ENCODE peak calls at places on chromosomes 6 and 20, in nine cellular contexts. M is mucosa of descending colon; C is CD4-positive, alpha-beta T cell; A is Kasumi-1; J is activated B cell treated with CpG ODN at 0.5 μM for 24 hours; U is activated T-cell treated with anti-CD3 and anti-CD28 coated beads, Interleukin-2, amount 50 U/mL, for 48 hours; E is T-cell; H is effector CD4-positive, alpha-beta T cell; D is right cardiac atrium. P is an unnamed sample.

GRCh38 chr20:51446230-51446629 is 96.3 kb downstream of the NFATC2 start:
- DNase-seq in M (no peak), C (no peak), A (no peak), J (no peak), U (no peak), E (no peak), H (no peak), D (no peak), P (no peak)

GRCh38 chr6:83183082-83183828 is 9.8 kb downstream of the PGM3 start:
- DNase-seq in M (no peak), C (no peak), A (no peak), J (no peak), U (no peak), E (no peak), H (no peak), D (no peak), P (no peak)

GRCh38 chr20:35463455-35464300 is 8.3 kb downstream of the CEP250 start:
- DNase-seq in M (peak), C (peak), A (peak), J (no peak), U (peak), E (peak), H (peak), D (no peak), P (peak)

GRCh38 chr6:127462391-127462790 is 3.2 kb upstream of the KIAA0408 start:
- DNase-seq in M (no peak), C (no peak), A (no peak), J (no peak), U (no peak), E (no peak), H (no peak), D (no peak), P (no peak)

GRCh38 chr6:31792741-31793140 is 2.8 kb downstream of the VARS1 start:
- DNase-seq in M (no peak), C (no peak), A (no peak), J (no peak), U (no peak), E (no peak), H (no peak), D (peak), P (no peak)

GRCh38 chr20:41998539-41999341 is 380.6 kb upstream of the CHD6 start:
- DNase-seq in M (no peak), C (no peak), A (no peak), J (no peak), U (no peak), E (no peak), H (no peak), D (peak), P (no peak)

GRCh38 chr6:154070657-154071056 is 31.6 kb downstream of the OPRM1 start:
- DNase-seq in M (no peak), C (no peak), A (no peak), J (no peak), U (no peak), E (no peak), H (no peak), D (no peak), P (no peak)

GRCh38 chr6:43744931-43745727 is 24.9 kb upstream of the VEGFA start:
- DNase-seq in M (no peak), C (no peak), A (no peak), J (peak), U (no peak), E (no peak), H (no peak), D (no peak), P (no peak)

GRCh38 chr6:169800116-169800667 is 48.8 kb downstream of the ERMARD start:
- DNase-seq in M (no peak), C (no peak), A (no peak), J (no peak), U (no peak), E (no peak), H (no peak), D (no peak), P (no peak)

GRCh38 chr6:33073431-33073871 is at the start of gene HLA-DPA1:
- DNase-seq in M (peak), C (peak), A (peak), J (peak), U (peak), E (peak), H (peak), D (no peak), P (peak)

GRCh38 chr6:155561262-155561970 is 105.8 kb upstream of the NOX3 start:
- DNase-seq in M (no peak), C (no peak), A (no peak), J (no peak), U (no peak), E (no peak), H (no peak), D (no peak), P (no peak)

P was measured in pons.